ENCODE peak calls at places on chromosome 19, in six cellular contexts. One of them, this sample, is unnamed.

GRCh38 chr19:33273881-33274662 is 28.3 kb downstream of the CEBPA start:
- DNase-seq in endothelial cell of umbilical vein: peak
- DNase-seq in progenitor cell of endocrine pancreas: no peak
- DNase-seq in foreskin keratinocyte: peak
- DNase-seq in brain microvascular endothelial cell: peak
- DNase-seq in RWPE1: no peak
- DNase-seq in this sample: no peak

GRCh38 chr19:4522291-4523002 is 4.2 kb upstream of the PLIN4 start:
- DNase-seq in foreskin keratinocyte: no peak
- DNase-seq in brain microvascular endothelial cell: no peak
- DNase-seq in RWPE1: no peak
- DNase-seq in endothelial cell of umbilical vein: no peak
- DNase-seq in progenitor cell of endocrine pancreas: no peak
- DNase-seq in this sample: no peak

GRCh38 chr19:45800009-45800553 is 7.4 kb upstream of the DMWD start:
- DNase-seq in brain microvascular endothelial cell: peak
- DNase-seq in foreskin keratinocyte: no peak
- DNase-seq in progenitor cell of endocrine pancreas: no peak
- DNase-seq in endothelial cell of umbilical vein: no peak
- DNase-seq in RWPE1: no peak
- DNase-seq in this sample: no peak

GRCh38 chr19:10112895-10113591 is 1.6 kb downstream of the P2RY11 start:
- DNase-seq in endothelial cell of umbilical vein: no peak
- DNase-seq in progenitor cell of endocrine pancreas: peak
- DNase-seq in brain microvascular endothelial cell: no peak
- DNase-seq in foreskin keratinocyte: no peak
- DNase-seq in RWPE1: no peak
- DNase-seq in this sample: no peak

GRCh38 chr19:10288662-10289166 is 1.0 kb upstream of the ICAM5 start:
- DNase-seq in brain microvascular endothelial cell: no peak
- DNase-seq in RWPE1: peak
- DNase-seq in progenitor cell of endocrine pancreas: no peak
- DNase-seq in foreskin keratinocyte: no peak
- DNase-seq in endothelial cell of umbilical vein: no peak
- DNase-seq in this sample: no peak

GRCh38 chr19:34145741-34146202 is 26.5 kb upstream of the LSM14A start:
- DNase-seq in brain microvascular endothelial cell: peak
- DNase-seq in RWPE1: peak
- DNase-seq in endothelial cell of umbilical vein: peak
- DNase-seq in progenitor cell of endocrine pancreas: peak
- DNase-seq in foreskin keratinocyte: no peak
- DNase-seq in this sample: no peak

GRCh38 chr19:20472854-20473253 is 92.7 kb downstream of the ZNF737 start:
- DNase-seq in RWPE1: no peak
- DNase-seq in foreskin keratinocyte: no peak
- DNase-seq in endothelial cell of umbilical vein: no peak
- DNase-seq in progenitor cell of endocrine pancreas: no peak
- DNase-seq in brain microvascular endothelial cell: no peak
- DNase-seq in this sample: no peak

GRCh38 chr19:2558543-2558942 is 82.6 kb downstream of the GADD45B start:
- DNase-seq in brain microvascular endothelial cell: no peak
- DNase-seq in progenitor cell of endocrine pancreas: no peak
- DNase-seq in foreskin keratinocyte: no peak
- DNase-seq in endothelial cell of umbilical vein: no peak
- DNase-seq in RWPE1: no peak
- DNase-seq in this sample: no peak

GRCh38 chr19:17999685-18000479 is 8.1 kb upstream of the ARRDC2 start:
- DNase-seq in brain microvascular endothelial cell: no peak
- DNase-seq in endothelial cell of umbilical vein: no peak
- DNase-seq in RWPE1: no peak
- DNase-seq in progenitor cell of endocrine pancreas: no peak
- DNase-seq in foreskin keratinocyte: no peak
- DNase-seq in this sample: no peak

GRCh38 chr19:17998827-17999150 is 9.2 kb upstream of the ARRDC2 start:
- DNase-seq in RWPE1: no peak
- DNase-seq in brain microvascular endothelial cell: no peak
- DNase-seq in progenitor cell of endocrine pancreas: no peak
- DNase-seq in foreskin keratinocyte: no peak
- DNase-seq in endothelial cell of umbilical vein: no peak
- DNase-seq in this sample: no peak

GRCh38 chr19:17996826-17997316 is 11.1 kb upstream of the ARRDC2 start:
- DNase-seq in endothelial cell of umbilical vein: peak
- DNase-seq in progenitor cell of endocrine pancreas: peak
- DNase-seq in foreskin keratinocyte: peak
- DNase-seq in brain microvascular endothelial cell: peak
- DNase-seq in RWPE1: peak
- DNase-seq in this sample: peak

GRCh38 chr19:18000480-18000980 is 7.4 kb upstream of the ARRDC2 start:
- DNase-seq in progenitor cell of endocrine pancreas: no peak
- DNase-seq in endothelial cell of umbilical vein: no peak
- DNase-seq in foreskin keratinocyte: no peak
- DNase-seq in RWPE1: no peak
- DNase-seq in brain microvascular endothelial cell: no peak
- DNase-seq in this sample: no peak

GRCh38 chr19:17997969-17998826 is 9.8 kb upstream of the ARRDC2 start:
- DNase-seq in brain microvascular endothelial cell: no peak
- DNase-seq in foreskin keratinocyte: no peak
- DNase-seq in progenitor cell of endocrine pancreas: no peak
- DNase-seq in endothelial cell of umbilical vein: no peak
- DNase-seq in RWPE1: no peak
- DNase-seq in this sample: no peak
- TF ChIP-seq CTCF in brain microvascular endothelial cell: peak
- TF ChIP-seq CTCF in foreskin keratinocyte: peak
- TF ChIP-seq CTCF in progenitor cell of endocrine pancreas: peak
- TF ChIP-seq CTCF in endothelial cell of umbilical vein: peak
- TF ChIP-seq CTCF in RWPE1: peak
- TF ChIP-seq CTCF in this sample: peak

DNA sequence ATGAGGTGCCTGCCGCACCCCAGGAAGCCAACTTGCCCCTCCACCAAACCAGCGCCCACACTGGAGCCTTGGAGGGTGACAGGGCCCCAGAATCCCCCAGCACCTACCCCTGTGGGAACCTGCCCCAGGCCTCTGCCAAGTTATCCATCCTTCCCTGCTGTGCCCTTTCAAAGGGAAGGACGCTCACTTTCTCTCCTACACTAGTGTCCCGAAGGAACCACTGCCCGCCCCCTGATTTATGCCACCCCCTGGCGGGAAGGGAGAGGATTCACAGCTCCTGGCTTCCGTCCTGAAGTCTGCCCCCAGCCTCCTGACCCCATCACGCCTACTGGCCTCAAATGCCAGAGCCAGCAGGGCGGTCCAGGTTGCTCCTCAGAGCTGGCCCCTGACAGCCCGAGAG is 1.4 kb downstream of the EVI5L start:
- DNase-seq in brain microvascular endothelial cell: no peak
- DNase-seq in progenitor cell of endocrine pancreas: no peak
- DNase-seq in RWPE1: peak
- DNase-seq in foreskin keratinocyte: no peak
- DNase-seq in endothelial cell of umbilical vein: no peak
- DNase-seq in this sample: no peak
- TF ChIP-seq CTCF in brain microvascular endothelial cell: peak
- TF ChIP-seq CTCF in progenitor cell of endocrine pancreas: peak
- TF ChIP-seq CTCF in RWPE1: no peak
- TF ChIP-seq CTCF in foreskin keratinocyte: peak
- TF ChIP-seq CTCF in endothelial cell of umbilical vein: peak
- TF ChIP-seq CTCF in this sample: peak

GRCh38 chr19:52094526-52094925 is 1.0 kb downstream of the ZNF841 start:
- DNase-seq in progenitor cell of endocrine pancreas: no peak
- DNase-seq in brain microvascular endothelial cell: no peak
- DNase-seq in RWPE1: no peak
- DNase-seq in foreskin keratinocyte: no peak
- DNase-seq in endothelial cell of umbilical vein: no peak
- DNase-seq in this sample: no peak
- TF ChIP-seq CTCF in progenitor cell of endocrine pancreas: no peak
- TF ChIP-seq CTCF in brain microvascular endothelial cell: no peak
- TF ChIP-seq CTCF in RWPE1: no peak
- TF ChIP-seq CTCF in foreskin keratinocyte: no peak
- TF ChIP-seq CTCF in endothelial cell of umbilical vein: no peak
- TF ChIP-seq CTCF in this sample: no peak

DNA sequence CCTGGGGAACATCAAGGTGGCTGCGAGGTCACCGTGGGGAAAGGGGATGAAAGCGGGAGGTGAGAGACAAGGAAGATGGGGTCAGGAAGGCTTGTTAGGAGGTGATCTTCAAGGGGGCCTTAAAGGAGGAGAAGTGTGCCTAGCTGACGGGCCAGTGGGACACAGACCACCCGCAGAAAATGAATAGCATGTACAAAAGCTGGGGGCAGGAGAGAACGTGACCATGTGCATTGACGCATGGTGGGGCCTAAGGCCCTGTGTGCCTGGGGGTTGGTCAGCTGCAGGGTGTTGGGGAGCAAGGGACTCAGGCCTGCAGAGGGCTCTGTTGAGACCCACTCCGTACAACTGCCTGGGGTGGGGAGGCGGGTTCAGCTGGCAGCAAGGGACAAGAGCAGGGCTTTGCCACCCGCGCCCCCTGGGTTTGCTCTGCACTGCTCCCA is 5.9 kb downstream of the RAB8A start:
- DNase-seq in foreskin keratinocyte: no peak
- DNase-seq in brain microvascular endothelial cell: no peak
- DNase-seq in RWPE1: no peak
- DNase-seq in progenitor cell of endocrine pancreas: no peak
- DNase-seq in endothelial cell of umbilical vein: no peak
- DNase-seq in this sample: no peak
- TF ChIP-seq CTCF in foreskin keratinocyte: no peak
- TF ChIP-seq CTCF in brain microvascular endothelial cell: peak
- TF ChIP-seq CTCF in RWPE1: no peak
- TF ChIP-seq CTCF in progenitor cell of endocrine pancreas: no peak
- TF ChIP-seq CTCF in endothelial cell of umbilical vein: no peak
- TF ChIP-seq CTCF in this sample: no peak

DNA sequence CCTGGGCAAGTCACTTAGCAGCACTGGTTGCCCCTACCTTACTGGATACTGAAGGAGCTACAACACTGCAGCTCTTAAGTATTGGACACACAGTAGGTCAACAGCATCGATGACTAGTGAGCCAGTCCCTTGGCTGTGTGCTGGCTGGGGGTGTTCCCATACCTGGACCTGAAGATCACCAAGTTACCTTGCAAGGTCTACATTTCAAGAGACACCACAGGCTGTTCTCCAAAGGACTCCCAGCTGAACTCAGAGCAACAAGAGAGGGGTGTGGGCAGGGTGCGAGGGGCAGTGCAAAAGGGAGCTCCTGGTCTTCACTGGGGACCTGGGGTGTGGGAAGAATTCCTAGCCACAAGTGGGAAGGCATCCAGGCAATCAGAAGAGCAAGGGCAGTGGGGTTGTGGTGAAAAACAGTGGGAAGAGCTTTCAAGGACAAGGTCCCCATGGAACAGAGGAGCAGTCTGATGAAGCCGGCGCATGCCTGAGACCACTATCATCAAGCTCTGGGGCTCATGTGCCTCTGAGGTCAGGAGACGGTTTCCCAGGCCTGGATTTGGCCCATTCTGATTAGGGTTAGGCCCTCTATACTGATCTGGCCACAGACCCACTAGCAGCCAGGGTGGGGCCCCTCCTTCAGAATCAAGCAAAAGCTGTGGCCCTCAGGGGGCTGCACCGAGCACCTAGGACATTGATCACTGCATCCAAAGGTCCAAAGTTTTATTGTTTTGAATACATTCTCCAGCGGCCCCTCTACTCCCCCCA is 4.6 kb upstream of the GSK3A start:
- DNase-seq in progenitor cell of endocrine pancreas: no peak
- DNase-seq in endothelial cell of umbilical vein: no peak
- DNase-seq in brain microvascular endothelial cell: no peak
- DNase-seq in foreskin keratinocyte: no peak
- DNase-seq in RWPE1: no peak
- DNase-seq in this sample: no peak
- TF ChIP-seq CTCF in progenitor cell of endocrine pancreas: no peak
- TF ChIP-seq CTCF in endothelial cell of umbilical vein: no peak
- TF ChIP-seq CTCF in brain microvascular endothelial cell: no peak
- TF ChIP-seq CTCF in foreskin keratinocyte: no peak
- TF ChIP-seq CTCF in RWPE1: no peak
- TF ChIP-seq CTCF in this sample: no peak

GRCh38 chr19:11382898-11383705 is 1.0 kb downstream of the EPOR start:
- DNase-seq in foreskin keratinocyte: no peak
- DNase-seq in progenitor cell of endocrine pancreas: peak
- DNase-seq in brain microvascular endothelial cell: no peak
- DNase-seq in endothelial cell of umbilical vein: peak
- DNase-seq in RWPE1: no peak
- DNase-seq in this sample: no peak

GRCh38 chr19:11378319-11379189 is 4.1 kb downstream of the SWSAP1 start:
- DNase-seq in brain microvascular endothelial cell: peak
- DNase-seq in RWPE1: peak
- DNase-seq in progenitor cell of endocrine pancreas: peak
- DNase-seq in foreskin keratinocyte: no peak
- DNase-seq in endothelial cell of umbilical vein: peak
- DNase-seq in this sample: no peak

GRCh38 chr19:11379857-11380350 is 4.2 kb downstream of the EPOR start:
- DNase-seq in endothelial cell of umbilical vein: no peak
- DNase-seq in brain microvascular endothelial cell: no peak
- DNase-seq in progenitor cell of endocrine pancreas: no peak
- DNase-seq in foreskin keratinocyte: no peak
- DNase-seq in RWPE1: no peak
- DNase-seq in this sample: no peak

GRCh38 chr19:11381535-11382369 is 2.4 kb downstream of the EPOR start:
- DNase-seq in foreskin keratinocyte: peak
- DNase-seq in brain microvascular endothelial cell: peak
- DNase-seq in progenitor cell of endocrine pancreas: peak
- DNase-seq in RWPE1: peak
- DNase-seq in endothelial cell of umbilical vein: peak
- DNase-seq in this sample: peak

DNA sequence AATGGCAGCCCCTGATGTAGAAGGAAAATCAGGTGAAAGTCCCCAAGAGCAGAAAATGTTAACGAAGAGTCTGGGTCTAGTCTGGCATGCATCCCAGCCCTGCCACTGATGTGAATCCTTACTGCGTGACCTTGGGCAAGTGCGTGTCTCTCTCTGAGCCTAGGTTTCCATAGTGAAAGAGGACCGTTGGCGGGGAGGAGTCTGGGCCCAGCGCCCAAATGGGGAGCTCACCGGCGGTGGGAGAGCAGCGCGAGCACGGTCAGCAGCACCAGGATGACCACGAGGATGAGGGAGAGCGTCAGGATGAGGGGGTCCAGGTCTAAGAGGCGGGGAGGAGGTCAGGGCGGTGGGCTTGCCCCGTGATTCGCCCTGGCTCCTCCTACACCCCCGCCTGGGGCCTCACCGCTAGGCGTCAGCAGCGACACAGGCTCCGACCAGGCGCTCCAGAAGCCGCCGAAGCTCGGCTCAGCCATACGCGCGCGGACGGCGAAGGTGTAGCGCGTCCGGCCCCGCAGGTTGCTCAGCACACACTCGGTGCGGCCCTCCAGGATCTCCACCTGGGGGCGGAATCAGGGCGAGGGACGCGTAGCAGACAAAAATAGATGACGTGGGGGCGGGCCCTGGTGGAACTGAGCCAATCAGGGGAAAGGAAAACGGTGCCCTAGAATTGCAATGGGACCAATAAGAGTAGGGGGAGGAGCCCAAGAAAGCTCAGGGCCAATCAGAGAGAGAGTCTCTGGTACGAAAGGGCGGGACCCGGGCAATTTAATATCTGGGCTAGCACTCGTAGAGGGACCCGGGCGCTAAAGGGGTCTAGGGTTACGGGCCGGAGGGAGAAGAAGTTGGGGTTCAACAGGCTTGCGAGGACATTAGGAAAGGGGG is 3.2 kb downstream of the EPOR start:
- DNase-seq in brain microvascular endothelial cell: peak
- DNase-seq in foreskin keratinocyte: peak
- DNase-seq in RWPE1: peak
- DNase-seq in progenitor cell of endocrine pancreas: peak
- DNase-seq in endothelial cell of umbilical vein: peak
- DNase-seq in this sample: peak
- TF ChIP-seq CTCF in brain microvascular endothelial cell: peak
- TF ChIP-seq CTCF in foreskin keratinocyte: peak
- TF ChIP-seq CTCF in RWPE1: peak
- TF ChIP-seq CTCF in progenitor cell of endocrine pancreas: peak
- TF ChIP-seq CTCF in endothelial cell of umbilical vein: peak
- TF ChIP-seq CTCF in this sample: peak